ENCODE peak calls at places on chromosomes 2 and 18, in ten cellular contexts. T is aorta; J is kidney; N is tibial nerve; X is SJSA1; W is neural progenitor cell; P is CD8-positive, alpha-beta T cell; I is iPS DF 6.9; F is effector memory CD4-positive, alpha-beta T cell; Q is right cardiac atrium. A is an unnamed sample.
A peak's percentile ranks its signal among the peaks of the same experiment; 100 is the strongest.

GRCh38 chr2:175176624-175177023 is 4.9 kb downstream of the ATP5MC3 start:
- DNase-seq in N (no peak), X (no peak), W (no peak), P (no peak), T (no peak), J (no peak), F (no peak), I (no peak), Q (no peak), A (no peak)

GRCh38 chr2:169069341-169069740 is at the start of gene DHRS9:
- DNase-seq in P (no peak), N (no peak), F (no peak), I (no peak), X (peak; percentile 33), W (no peak), T (no peak), Q (no peak), J (no peak), A (peak; percentile 53)

GRCh38 chr2:138023298-138023697 is 59.0 kb downstream of the HNMT start:
- DNase-seq in T (no peak), P (no peak), F (no peak), X (no peak), J (no peak), W (no peak), N (no peak), I (no peak), Q (no peak), A (no peak)

GRCh38 chr2:85737481-85737880 is 16.3 kb upstream of the ATOH8 start:
- DNase-seq in F (no peak), P (no peak), Q (peak; percentile 82), I (no peak), J (peak; percentile 66), X (peak; percentile 32), N (peak; percentile 95), T (peak; percentile 89), W (no peak), A (no peak)

GRCh38 chr2:83459456-83459855 is 999.6 kb downstream of the SUCLG1 start:
- DNase-seq in P (no peak), T (no peak), F (no peak), W (no peak), Q (no peak), I (no peak), X (no peak), N (no peak), J (no peak), A (no peak)

GRCh38 chr18:12906773-12907172 is 22.7 kb upstream of the PTPN2 start:
- DNase-seq in W (no peak), P (no peak), X (no peak), T (no peak), Q (no peak), N (no peak), F (no peak), J (no peak), I (no peak), A (no peak)

GRCh38 chr2:33297748-33298035 is 178.8 kb upstream of the RASGRP3 start:
- DNase-seq in Q (no peak), F (no peak), N (no peak), I (no peak), P (no peak), W (no peak), J (no peak), X (no peak), T (no peak), A (no peak)

GRCh38 chr2:238649936-238650518 is 197.9 kb upstream of the TWIST2 start:
- DNase-seq in X (no peak), F (no peak), P (no peak), T (no peak), Q (no peak), J (no peak), W (no peak), I (no peak), N (no peak), A (no peak)

GRCh38 chr2:227818569-227819397 is 5.1 kb downstream of the CCL20 start:
- DNase-seq in I (no peak), Q (peak; percentile 78), X (no peak), T (peak; percentile 67), J (no peak), W (no peak), P (peak; percentile 21), N (peak; percentile 61), F (no peak), A (peak; percentile 72)

GRCh38 chr18:65938592-65939372 is 188.0 kb downstream of the CDH7 start:
- DNase-seq in N (no peak), X (no peak), P (no peak), I (peak; percentile 80), F (no peak), J (no peak), Q (no peak), T (no peak), W (peak; percentile 28), A (no peak)

GRCh38 chr2:128064353-128064752 is 26.6 kb upstream of the UGGT1 start:
- DNase-seq in I (no peak), T (no peak), J (no peak), Q (no peak), N (no peak), F (no peak), W (no peak), X (no peak), P (no peak), A (no peak)

GRCh38 chr2:171709011-171709685 is 21.9 kb downstream of the DYNC1I2 start:
- DNase-seq in Q (no peak), P (no peak), T (no peak), F (no peak), J (no peak), X (no peak), N (no peak), I (no peak), W (no peak), A (no peak)

GRCh38 chr2:180385601-180386201 is 378.6 kb upstream of the CWC22 start:
- DNase-seq in P (no peak), N (no peak), I (no peak), F (no peak), X (no peak), W (no peak), T (no peak), J (no peak), Q (no peak), A (no peak)

GRCh38 chr2:60998628-60999545 is 18.6 kb upstream of the PEX13 start:
- DNase-seq in T (no peak), F (no peak), N (no peak), I (no peak), W (peak; percentile 54), Q (no peak), J (no peak), P (peak; percentile 40), X (peak; percentile 28), A (no peak)

GRCh38 chr18:7908686-7909299 is 341.7 kb downstream of the PTPRM start:
- DNase-seq in Q (no peak), W (no peak), I (no peak), F (no peak), N (no peak), T (no peak), X (no peak), J (no peak), P (no peak), A (no peak)

DNA sequence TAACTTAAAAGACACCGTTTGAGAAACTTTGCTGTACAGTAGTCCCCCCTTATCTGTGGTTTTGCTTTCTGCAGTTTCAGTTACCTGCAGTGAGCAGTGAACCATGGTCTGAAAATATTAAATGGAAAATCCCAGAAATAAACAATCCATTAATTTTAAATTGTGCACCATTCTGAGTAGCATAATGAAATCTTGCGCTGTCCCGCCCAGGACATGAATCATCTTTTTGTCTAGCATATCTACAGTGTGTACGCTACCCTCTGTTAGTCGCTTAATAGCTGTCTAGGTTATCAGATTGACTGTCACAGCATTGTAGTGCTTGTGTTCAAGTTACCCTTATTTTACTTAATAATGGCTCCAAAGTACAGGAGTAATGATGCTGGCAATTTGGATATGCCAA is 6.1 kb downstream of the ARPC2 start:
- DNase-seq in W (no peak), F (no peak), P (peak; percentile 43), N (no peak), I (no peak), Q (no peak), X (no peak), J (no peak), T (no peak), A (no peak)
- H3K4me3 ChIP-seq in W (no peak overlapping the region), F (peak overlapping the region; percentile 24), P (peak overlapping the region; percentile 6), N (no peak overlapping the region), I (no peak overlapping the region), Q (no peak overlapping the region), X (no peak overlapping the region), J (no peak overlapping the region), T (no peak overlapping the region), A (no peak overlapping the region)

DNA sequence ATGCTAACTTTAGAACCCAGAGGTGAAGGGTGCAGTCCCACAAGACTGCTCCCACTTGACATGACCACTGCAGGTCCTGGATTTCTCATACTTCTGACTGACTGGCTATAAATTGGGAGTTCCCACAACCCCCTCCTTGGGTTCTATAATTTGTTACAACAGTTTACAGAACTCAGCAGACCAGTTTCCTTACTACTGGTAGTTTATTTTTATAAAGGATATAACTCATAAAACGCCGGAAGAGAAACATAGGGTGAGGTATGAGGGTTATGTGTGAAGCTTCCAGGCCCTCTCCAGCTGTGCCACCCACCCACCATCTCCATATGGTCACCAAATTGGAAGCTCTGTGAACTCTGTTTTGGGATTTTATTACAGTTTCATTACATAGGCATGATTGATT is 839.6 kb downstream of the TSN start:
- DNase-seq in T (no peak), J (no peak), W (no peak), N (no peak), X (no peak), P (no peak), I (no peak), Q (no peak), F (no peak), A (no peak)
- H3K4me1 ChIP-seq in T (no peaks in the 10 kb centered on the region), J (no peaks in the 10 kb centered on the region), W (peaks cover 7% of the 10 kb centered on the region), N (no peaks in the 10 kb centered on the region), X (no peaks in the 10 kb centered on the region), P (no peaks in the 10 kb centered on the region), I (no peaks in the 10 kb centered on the region), Q (no peaks in the 10 kb centered on the region), F (no peaks in the 10 kb centered on the region), A (no peaks in the 10 kb centered on the region)

GRCh38 chr2:159136405-159136804 is 150.1 kb downstream of the WDSUB1 start:
- DNase-seq in N (no peak), J (no peak), I (no peak), T (no peak), Q (no peak), F (no peak), X (no peak), W (no peak), P (no peak), A (no peak)
- H3K4me3 ChIP-seq in N (no peak overlapping the region), J (no peak overlapping the region), I (no peak overlapping the region), T (no peak overlapping the region), Q (no peak overlapping the region), F (no peak overlapping the region), X (no peak overlapping the region), W (no peak overlapping the region), P (no peak overlapping the region), A (no peak overlapping the region)

DNA sequence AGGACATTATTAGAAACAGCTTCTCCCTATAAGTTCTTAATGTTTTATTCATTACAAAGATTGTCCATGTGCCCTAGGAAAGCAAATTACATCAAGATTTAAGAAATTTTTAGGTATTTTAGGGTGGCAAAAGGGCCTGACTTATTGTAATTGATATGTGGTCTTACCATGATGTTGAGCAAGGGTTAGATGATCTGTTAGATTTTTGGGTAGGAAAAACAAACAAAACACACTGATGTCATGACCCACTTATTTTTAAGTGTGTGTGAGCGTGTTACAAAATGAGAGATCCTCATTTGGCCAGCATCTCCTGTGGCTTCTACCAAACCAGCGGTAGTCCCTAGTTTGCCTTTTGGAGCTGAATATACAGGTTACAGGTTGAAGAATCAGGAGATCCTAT is 89.7 kb upstream of the ITGB6 start:
- DNase-seq in N (no peak), X (no peak), F (no peak), Q (no peak), T (no peak), P (no peak), I (no peak), W (no peak), J (no peak), A (no peak)
- H3K4me1 ChIP-seq in N (peaks cover 20% of the 10 kb centered on the region), X (peaks cover 81% of the 10 kb centered on the region), F (no peaks in the 10 kb centered on the region), Q (peaks cover 2% of the 10 kb centered on the region), T (peaks cover 6% of the 10 kb centered on the region), P (no peaks in the 10 kb centered on the region), I (no peaks in the 10 kb centered on the region), W (no peaks in the 10 kb centered on the region), J (peaks cover 12% of the 10 kb centered on the region), A (peaks cover 54% of the 10 kb centered on the region)